ENCODE peak calls at places on chromosome 10, in nine cellular contexts. O is tibial artery, B is AG04449, S is body of pancreas, D is fibroblast of mammary gland, Z is AG10803, P is OCI-LY7, J is IMR-90, C is uterus. A is an unnamed sample.

GRCh38 chr10:35246770-35247343 is 89.5 kb upstream of the CCNY start:
- DNase-seq in O (no peak), B (no peak), S (no peak), D (no peak), Z (no peak), P (no peak), J (no peak), C (no peak), A (no peak)

GRCh38 chr10:129705676-129706075 is 238.6 kb downstream of the MGMT start:
- DNase-seq in O (no peak), B (no peak), S (no peak), D (no peak), Z (no peak), P (no peak), J (no peak), C (no peak), A (no peak)

GRCh38 chr10:119231654-119232053 is 24.3 kb downstream of the GRK5 start:
- DNase-seq in O (no peak), B (no peak), S (no peak), D (no peak), Z (no peak), P (no peak), J (no peak), C (no peak), A (no peak)

GRCh38 chr10:125117941-125118630 is 42.3 kb downstream of the CTBP2 start:
- DNase-seq in O (peak), B (no peak), S (peak), D (peak), Z (peak), P (no peak), J (no peak), C (peak), A (no peak)

GRCh38 chr10:62815373-62816111 is 624 bp downstream of the EGR2 start:
- DNase-seq in O (no peak), B (no peak), S (no peak), D (no peak), Z (no peak), P (no peak), J (no peak), C (no peak), A (peak)

GRCh38 chr10:47294501-47294900 is 5.5 kb upstream of the GDF10 start:
- DNase-seq in O (peak), B (no peak), S (peak), D (no peak), Z (no peak), P (no peak), J (no peak), C (no peak), A (no peak)

GRCh38 chr10:71694567-71694968 is 25.0 kb downstream of the C10orf105 start:
- DNase-seq in O (no peak), B (no peak), S (peak), D (no peak), Z (no peak), P (peak), J (no peak), C (no peak), A (no peak)

GRCh38 chr10:68125770-68126169 is 16.5 kb downstream of the MYPN start:
- DNase-seq in O (no peak), B (no peak), S (no peak), D (peak), Z (no peak), P (no peak), J (no peak), C (no peak), A (no peak)

GRCh38 chr10:80755893-80756292 is 218.2 kb downstream of the SH2D4B start:
- DNase-seq in O (no peak), B (no peak), S (no peak), D (no peak), Z (no peak), P (no peak), J (no peak), C (no peak), A (no peak)

GRCh38 chr10:4246881-4247358 is 461.9 kb upstream of the KLF6 start:
- DNase-seq in O (no peak), B (peak), S (no peak), D (peak), Z (peak), P (no peak), J (peak), C (no peak), A (peak)

GRCh38 chr10:32950457-32951109 is 7.4 kb downstream of the ITGB1 start:
- DNase-seq in O (no peak), B (no peak), S (no peak), D (no peak), Z (no peak), P (no peak), J (no peak), C (no peak), A (no peak)

GRCh38 chr10:13788701-13789447 is 202.1 kb downstream of the PRPF18 start:
- DNase-seq in O (peak), B (no peak), S (peak), D (peak), Z (peak), P (peak), J (peak), C (peak), A (no peak)

GRCh38 chr10:133010095-133010837 is 67.9 kb upstream of the CFAP46 start:
- DNase-seq in O (no peak), B (no peak), S (no peak), D (no peak), Z (no peak), P (no peak), J (no peak), C (no peak), A (peak)

GRCh38 chr10:44334621-44335184 is 50.2 kb downstream of the CXCL12 start:
- DNase-seq in O (no peak), B (peak), S (peak), D (peak), Z (peak), P (no peak), J (peak), C (peak), A (no peak)

GRCh38 chr10:12728569-12728968 is 272.9 kb downstream of the CCDC3 start:
- DNase-seq in O (no peak), B (no peak), S (no peak), D (no peak), Z (peak), P (no peak), J (peak), C (no peak), A (no peak)

GRCh38 chr10:2938869-2939268 is 128.5 kb upstream of the PFKP start:
- DNase-seq in O (no peak), B (no peak), S (no peak), D (peak), Z (peak), P (no peak), J (peak), C (no peak), A (no peak)

GRCh38 chr10:3091346-3091787 is 24.0 kb downstream of the PFKP start:
- DNase-seq in O (peak), B (peak), S (no peak), D (peak), Z (peak), P (no peak), J (peak), C (no peak), A (peak)

GRCh38 chr10:63388421-63389031 is 77.3 kb downstream of the JMJD1C start:
- DNase-seq in O (no peak), B (no peak), S (no peak), D (no peak), Z (peak), P (no peak), J (peak), C (no peak), A (no peak)

GRCh38 chr10:71571460-71572175 is 148.0 kb downstream of the C10orf105 start:
- DNase-seq in O (no peak), B (no peak), S (no peak), D (no peak), Z (no peak), P (no peak), J (no peak), C (no peak), A (no peak)

GRCh38 chr10:112969131-112969530 is 19.1 kb downstream of the TCF7L2 start:
- DNase-seq in O (no peak), B (no peak), S (no peak), D (no peak), Z (no peak), P (no peak), J (no peak), C (no peak), A (no peak)

GRCh38 chr10:43417950-43418768 is 9.2 kb upstream of the HNRNPF start:
- DNase-seq in O (no peak), B (no peak), S (peak), D (no peak), Z (no peak), P (peak), J (no peak), C (no peak), A (no peak)

GRCh38 chr10:104415526-104416165 is 62.0 kb downstream of the CFAP58 start:
- DNase-seq in O (no peak), B (no peak), S (no peak), D (no peak), Z (no peak), P (no peak), J (no peak), C (no peak), A (peak)

GRCh38 chr10:123144697-123145541 is 3.0 kb upstream of the HMX2 start:
- DNase-seq in O (no peak), B (no peak), S (no peak), D (no peak), Z (no peak), P (no peak), J (no peak), C (no peak), A (no peak)

GRCh38 chr10:131936756-131937155 is 35.9 kb downstream of the PPP2R2D start:
- DNase-seq in O (no peak), B (no peak), S (no peak), D (no peak), Z (no peak), P (no peak), J (no peak), C (no peak), A (no peak)

GRCh38 chr10:104231784-104232612 is at the start of gene CFAP43:
- DNase-seq in O (peak), B (peak), S (peak), D (peak), Z (peak), P (peak), J (peak), C (peak), A (peak)

DNA sequence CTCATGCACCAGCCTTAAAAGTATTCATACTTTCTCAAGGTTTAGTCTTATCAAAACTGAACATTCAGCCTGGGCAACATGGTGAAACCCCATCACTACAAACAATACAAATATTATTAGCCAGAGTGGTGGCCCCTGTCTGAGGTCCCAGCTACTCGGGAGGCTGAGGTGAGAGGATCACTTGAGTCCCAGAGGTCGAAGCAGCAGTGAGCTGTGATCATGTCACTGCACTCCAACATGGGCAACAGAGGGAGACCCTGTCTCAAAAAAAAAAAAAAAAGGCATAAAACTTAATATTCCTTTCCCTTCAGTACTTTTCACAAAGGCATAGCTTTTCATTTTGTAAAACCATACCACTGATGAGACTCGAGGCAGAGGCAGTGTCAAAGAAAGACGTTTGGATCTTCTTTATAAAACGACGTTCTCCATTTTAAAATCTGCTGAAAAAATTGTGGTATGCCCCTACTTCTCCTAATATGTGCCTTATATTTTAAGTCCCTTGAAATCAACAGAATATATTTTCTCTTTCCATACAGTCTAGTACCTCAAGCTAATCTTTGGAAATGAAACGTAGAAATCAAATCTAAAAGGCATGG is 1.9 kb downstream of the NSUN6 start:
- DNase-seq in O (no peak), B (no peak), S (no peak), D (no peak), Z (no peak), P (peak), J (no peak), C (no peak), A (no peak)
- H3K4me3 ChIP-seq in O (no peak), B (no peak), S (peak), D (no peak), Z (no peak), P (peak), J (no peak), C (no peak), A (peak)

GRCh38 chr10:53153831-53154230 is 381.2 kb upstream of the MBL2 start:
- DNase-seq in O (no peak), B (no peak), S (no peak), D (no peak), Z (no peak), P (no peak), J (no peak), C (no peak), A (peak)
- H3K4me3 ChIP-seq in O (no peak), B (no peak), S (no peak), D (no peak), Z (no peak), P (no peak), J (no peak), C (no peak), A (no peak)

DNA sequence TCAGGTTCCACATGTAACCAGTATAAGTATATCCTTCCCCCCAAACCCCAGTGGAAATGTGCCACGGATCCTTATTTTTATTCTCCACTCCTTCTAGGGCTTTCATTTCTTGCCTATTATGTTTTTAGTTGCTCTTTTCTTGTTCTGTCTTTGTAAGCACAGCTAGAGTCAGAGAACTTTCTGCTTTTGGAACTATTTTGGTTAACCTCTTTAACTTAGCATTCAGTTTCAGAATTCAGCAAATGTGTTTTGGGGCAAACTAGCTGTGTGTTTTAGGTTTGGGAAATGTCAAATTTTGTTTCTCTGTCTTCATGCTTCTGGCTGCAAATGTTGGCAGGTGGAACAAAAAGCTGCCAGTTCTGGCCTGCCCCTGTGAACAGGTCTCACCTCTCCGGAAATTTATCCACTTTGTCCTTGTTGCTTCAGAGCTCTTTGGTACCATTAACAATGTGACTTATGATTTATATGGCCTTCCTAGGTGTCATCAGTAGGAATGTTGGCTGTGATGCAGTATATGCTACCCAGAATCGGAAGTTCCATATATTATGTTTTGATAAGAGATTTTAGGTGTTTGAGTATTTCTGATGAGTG is 156.1 kb downstream of the ADK start:
- DNase-seq in O (no peak), B (no peak), S (no peak), D (no peak), Z (no peak), P (no peak), J (no peak), C (no peak), A (peak)
- H3K4me3 ChIP-seq in O (no peak), B (no peak), S (no peak), D (no peak), Z (no peak), P (no peak), J (no peak), C (no peak), A (no peak)

GRCh38 chr10:102970497-102970896 is 52.4 kb downstream of the CNNM2 start:
- DNase-seq in O (no peak), B (no peak), S (no peak), D (no peak), Z (peak), P (no peak), J (no peak), C (no peak), A (no peak)
- H3K4me3 ChIP-seq in O (no peak), B (no peak), S (no peak), D (no peak), Z (no peak), P (no peak), J (no peak), C (no peak), A (no peak)

GRCh38 chr10:873020-873419 is 58.5 kb downstream of the LARP4B start:
- DNase-seq in O (no peak), B (no peak), S (no peak), D (no peak), Z (no peak), P (no peak), J (no peak), C (no peak), A (no peak)

GRCh38 chr10:867807-868206 is 63.7 kb downstream of the LARP4B start:
- DNase-seq in O (no peak), B (no peak), S (no peak), D (no peak), Z (no peak), P (no peak), J (peak), C (no peak), A (no peak)

GRCh38 chr10:869171-869570 is 62.3 kb downstream of the LARP4B start:
- DNase-seq in O (no peak), B (no peak), S (no peak), D (no peak), Z (no peak), P (no peak), J (no peak), C (no peak), A (no peak)

GRCh38 chr10:870564-871166 is 60.8 kb downstream of the LARP4B start:
- DNase-seq in O (no peak), B (no peak), S (no peak), D (no peak), Z (no peak), P (no peak), J (no peak), C (no peak), A (no peak)

GRCh38 chr10:871951-872403 is 59.5 kb downstream of the LARP4B start:
- DNase-seq in O (no peak), B (no peak), S (no peak), D (no peak), Z (no peak), P (no peak), J (no peak), C (no peak), A (peak)
- H3K4me3 ChIP-seq in O (no peak), B (no peak), S (no peak), D (no peak), Z (no peak), P (no peak), J (no peak), C (no peak), A (no peak)

A was measured in epithelial cell of esophagus.